ENCODE peak calls at places on chromosomes 6 and 20, in five cellular contexts. G, T, B, F and P are unnamed samples. For H3K36me3, the result is how much of the 10 kb centered on the place peaks cover.

GRCh38 chr6:19988555-19988954 is 151.4 kb downstream of the ID4 start:
- DNase-seq in T (no peak), G (no peak), B (no peak), F (peak), P (no peak)

GRCh38 chr20:57122481-57123138 is 143.8 kb downstream of the BMP7 start:
- DNase-seq in F (no peak), G (no peak), T (no peak), B (no peak), P (no peak)

GRCh38 chr6:96286503-96286902 is 235.1 kb upstream of the UFL1 start:
- DNase-seq in F (no peak), G (no peak), T (no peak), B (no peak), P (no peak)

GRCh38 chr6:154276810-154277577 is 79.6 kb downstream of the IPCEF1 start:
- DNase-seq in F (peak), G (no peak), B (no peak), T (no peak), P (peak)

GRCh38 chr6:38739532-38739931 is 24.4 kb downstream of the DNAH8 start:
- DNase-seq in T (no peak), G (no peak), F (peak), B (no peak), P (no peak)

GRCh38 chr6:100100776-100101175 is 106.8 kb upstream of the MCHR2 start:
- DNase-seq in B (no peak), G (no peak), F (no peak), T (no peak), P (no peak)

GRCh38 chr6:3383525-3383924 is 73.3 kb downstream of the SLC22A23 start:
- DNase-seq in B (no peak), G (no peak), F (peak), T (no peak), P (no peak)

GRCh38 chr6:125794342-125795137 is 3.8 kb downstream of the NCOA7 start:
- DNase-seq in G (no peak), F (peak), T (no peak), B (no peak), P (no peak)

GRCh38 chr6:147448212-147448611 is 60.3 kb upstream of the SAMD5 start:
- DNase-seq in T (no peak), B (peak), G (peak), F (no peak), P (no peak)

GRCh38 chr6:100300221-100300736 is 164.4 kb downstream of the SIM1 start:
- DNase-seq in B (no peak), T (no peak), F (peak), G (no peak), P (no peak)

GRCh38 chr6:118581489-118581959 is 33.4 kb downstream of the PLN start:
- DNase-seq in G (no peak), T (no peak), B (no peak), F (peak), P (no peak)

GRCh38 chr6:5344038-5344437 is 82.7 kb downstream of the FARS2 start:
- DNase-seq in G (no peak), F (no peak), B (no peak), T (no peak), P (no peak)

GRCh38 chr6:112620832-112621569 is 273.9 kb downstream of the RFPL4B start:
- DNase-seq in F (peak), G (no peak), T (no peak), B (no peak), P (no peak)

GRCh38 chr6:117906905-117907599 is at the start of gene SLC35F1:
- DNase-seq in B (peak), G (no peak), T (no peak), F (peak), P (no peak)

GRCh38 chr6:65399355-65400084 is 307.5 kb downstream of the EYS start:
- DNase-seq in G (no peak), F (no peak), T (no peak), B (no peak), P (no peak)

GRCh38 chr6:44224154-44224977 is 971 bp downstream of the SLC29A1 start:
- DNase-seq in B (no peak), T (no peak), F (no peak), G (no peak), P (no peak)

GRCh38 chr6:64904616-64905015 is 802.4 kb downstream of the EYS start:
- DNase-seq in B (no peak), T (no peak), G (no peak), F (no peak), P (no peak)

GRCh38 chr6:43061861-43062260 is 2.4 kb downstream of the KLC4 start:
- DNase-seq in T (no peak), F (peak), B (no peak), G (no peak), P (no peak)

GRCh38 chr20:62244644-62245108 is 6.4 kb downstream of the OSBPL2 start:
- DNase-seq in F (no peak), G (no peak), B (no peak), T (no peak), P (no peak)

GRCh38 chr20:10411673-10412072 is 22.3 kb downstream of the MKKS start:
- DNase-seq in G (no peak), F (no peak), T (no peak), B (no peak), P (no peak)

DNA sequence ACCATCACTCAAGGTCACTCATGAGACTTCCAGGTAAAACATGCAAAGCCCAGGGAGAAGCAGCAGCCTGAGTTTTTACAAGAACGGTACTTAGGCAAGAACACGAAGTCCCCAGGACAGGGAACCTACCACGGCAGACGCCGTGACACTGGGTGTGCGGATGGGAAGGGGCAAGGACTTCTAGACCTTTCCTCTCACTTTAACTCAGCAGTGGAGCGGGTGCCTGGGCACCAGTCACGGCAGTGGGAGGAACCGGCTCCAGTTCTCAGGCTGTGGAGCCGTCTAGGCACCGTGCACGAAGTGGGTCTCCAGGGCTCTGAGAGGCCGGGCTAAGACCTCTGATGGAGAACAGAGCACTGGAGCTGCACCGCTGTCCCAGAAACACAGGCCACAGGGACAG is 2.5 kb downstream of the ZBTB46 start:
- DNase-seq in B (no peak), T (no peak), G (no peak), F (no peak), P (no peak)
- H3K4me3 ChIP-seq in B (no peak), T (no peak), G (peak), F (no peak), P (no peak)

DNA sequence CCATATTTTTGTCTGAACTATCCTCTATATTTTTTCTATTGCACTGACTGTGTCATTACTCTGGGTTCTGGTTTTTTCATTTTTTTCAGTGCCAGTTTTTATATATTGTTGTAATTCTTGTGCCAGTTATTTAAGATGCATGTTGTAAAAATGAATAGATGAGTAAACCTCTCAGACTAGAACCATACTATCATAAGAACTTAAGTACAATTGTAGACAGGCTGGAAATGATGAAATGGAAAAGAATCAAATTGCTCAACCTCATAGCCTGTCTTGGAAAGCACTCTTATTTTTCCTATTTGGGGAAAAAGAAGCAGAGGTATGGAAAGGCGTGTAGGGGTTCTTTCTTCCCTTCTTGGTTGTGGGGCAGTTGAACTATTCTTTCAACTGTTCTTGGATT is 30.2 kb downstream of the PANK2 start:
- DNase-seq in G (no peak), F (peak), B (no peak), T (no peak), P (no peak)
- H3K36me3 ChIP-seq in G (under half), F (under half), B (half or more), T (under half), P (under half)

GRCh38 chr6:106133040-106133439 is 46.9 kb downstream of the PRDM1 start:
- DNase-seq in T (no peak), F (no peak), B (no peak), G (no peak), P (no peak)
- H3K27ac ChIP-seq in T (no peak), F (no peak), B (no peak), G (no peak), P (no peak)

DNA sequence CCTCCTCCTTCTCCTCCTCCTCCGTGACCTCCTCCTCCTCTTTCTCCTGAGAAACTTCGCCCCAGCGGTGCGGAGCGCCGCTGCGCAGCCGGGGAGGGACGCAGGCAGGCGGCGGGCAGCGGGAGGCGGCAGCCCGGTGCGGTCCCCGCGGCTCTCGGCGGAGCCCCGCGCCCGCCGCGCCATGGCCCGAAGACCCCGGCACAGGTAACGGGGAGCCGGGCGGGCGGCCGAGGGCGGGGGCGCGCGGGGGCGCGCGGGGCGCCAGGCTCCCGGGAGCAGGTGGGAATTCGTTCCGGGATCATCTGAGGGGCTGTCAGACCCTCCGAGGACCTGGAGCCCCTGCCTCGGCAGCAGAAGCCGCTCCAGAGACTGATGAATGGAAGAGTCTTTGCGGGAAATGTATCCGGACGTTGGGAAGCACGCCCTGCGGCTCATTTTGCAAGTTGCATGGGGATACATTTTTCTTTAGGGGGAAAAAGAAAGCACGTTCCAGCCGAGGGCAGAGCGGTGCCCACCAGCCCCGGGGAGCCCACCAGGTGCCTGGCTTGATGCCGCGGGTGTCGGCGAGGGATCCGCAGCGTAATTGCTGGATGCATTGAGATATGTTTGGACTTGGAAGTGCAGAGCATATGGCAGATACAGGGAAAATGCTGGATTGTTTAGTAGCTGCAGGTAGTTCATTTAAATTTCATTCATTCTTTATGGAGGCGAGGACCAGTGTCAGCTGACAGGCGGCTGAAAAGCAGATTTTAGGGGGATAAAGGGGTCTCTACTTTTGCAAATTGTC is 418 bp downstream of the MYB start:
- DNase-seq in G (no peak), T (no peak), B (no peak), F (peak), P (no peak)
- H3K4me3 ChIP-seq in G (peak), T (peak), B (peak), F (peak), P (peak)

GRCh38 chr20:5190444-5190843 is 63.6 kb downstream of the CDS2 start:
- DNase-seq in F (no peak), G (no peak), B (no peak), T (no peak), P (no peak)
- H3K36me3 ChIP-seq in F (under half), G (under half), B (half or more), T (under half), P (under half)

DNA sequence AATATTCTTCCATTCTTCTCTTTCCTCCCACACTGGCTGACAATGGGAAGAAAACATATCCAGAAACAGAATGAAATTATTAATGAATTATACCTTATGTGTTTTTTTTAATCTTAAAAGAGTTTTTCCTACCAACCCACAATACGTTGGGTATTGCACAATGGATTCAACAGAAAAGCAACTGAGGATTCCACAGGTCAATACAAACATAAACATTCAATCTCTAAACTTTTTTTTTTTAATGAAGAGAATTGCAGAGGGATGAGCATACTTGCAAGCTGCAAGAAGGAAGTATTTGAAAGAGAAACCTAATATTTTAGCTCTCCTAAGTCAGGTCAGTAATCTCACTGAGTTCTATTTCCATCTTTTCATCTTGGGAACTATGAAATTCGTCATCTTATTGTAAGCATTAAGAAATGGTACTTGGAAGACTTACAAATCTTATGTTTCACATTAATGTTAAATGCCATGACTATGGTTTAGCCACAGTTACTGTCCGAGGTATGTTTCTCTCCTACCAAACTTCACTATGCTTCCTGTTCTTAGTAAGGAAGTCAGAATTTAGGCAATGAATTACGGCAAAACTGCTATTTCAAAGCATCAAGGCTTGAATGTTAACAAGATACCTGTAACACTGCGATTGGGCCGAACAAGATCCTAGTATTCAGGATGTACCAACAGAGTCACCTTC is 100.8 kb downstream of the HIVEP2 start:
- DNase-seq in F (peak), B (no peak), T (no peak), G (no peak), P (no peak)
- H3K27ac ChIP-seq in F (peak), B (no peak), T (peak), G (no peak), P (no peak)